ENCODE peak calls at places on chromosomes 11 and 22, in five cellular contexts. One of them, this sample, is unnamed. For H3K36me3, the result is how much of the 10 kb centered on the place peaks cover.

GRCh38 chr22:40247976-40248375 is 70.3 kb downstream of the TNRC6B start:
- DNase-seq in HCT116: no peak
- DNase-seq in PC-9: no peak
- DNase-seq in right lobe of liver: no peak
- DNase-seq in brain microvascular endothelial cell: no peak
- DNase-seq in this sample: no peak

GRCh38 chr11:96098511-96099241 is 174.8 kb upstream of the MTMR2 start:
- DNase-seq in HCT116: no peak
- DNase-seq in PC-9: peak
- DNase-seq in right lobe of liver: no peak
- DNase-seq in brain microvascular endothelial cell: no peak
- DNase-seq in this sample: peak

GRCh38 chr11:126408901-126409670 is 53.6 kb downstream of the ST3GAL4 start:
- DNase-seq in HCT116: no peak
- DNase-seq in PC-9: no peak
- DNase-seq in right lobe of liver: no peak
- DNase-seq in brain microvascular endothelial cell: no peak
- DNase-seq in this sample: no peak

GRCh38 chr11:128471138-128471661 is 116.2 kb downstream of the ETS1 start:
- DNase-seq in HCT116: no peak
- DNase-seq in PC-9: no peak
- DNase-seq in right lobe of liver: no peak
- DNase-seq in brain microvascular endothelial cell: no peak
- DNase-seq in this sample: no peak

GRCh38 chr11:103737791-103738190 is 298.6 kb upstream of the DDI1 start:
- DNase-seq in HCT116: no peak
- DNase-seq in PC-9: no peak
- DNase-seq in right lobe of liver: no peak
- DNase-seq in brain microvascular endothelial cell: no peak
- DNase-seq in this sample: no peak

GRCh38 chr11:120340529-120340928 is 4.3 kb downstream of the ARHGEF12 start:
- DNase-seq in HCT116: no peak
- DNase-seq in PC-9: no peak
- DNase-seq in right lobe of liver: no peak
- DNase-seq in brain microvascular endothelial cell: no peak
- DNase-seq in this sample: peak

GRCh38 chr11:77704029-77704428 is 66.4 kb upstream of the CLNS1A start:
- DNase-seq in HCT116: no peak
- DNase-seq in PC-9: no peak
- DNase-seq in right lobe of liver: no peak
- DNase-seq in brain microvascular endothelial cell: no peak
- DNase-seq in this sample: no peak

GRCh38 chr22:35378547-35379078 is 2.3 kb upstream of the HMOX1 start:
- DNase-seq in HCT116: no peak
- DNase-seq in PC-9: no peak
- DNase-seq in right lobe of liver: no peak
- DNase-seq in brain microvascular endothelial cell: no peak
- DNase-seq in this sample: no peak

GRCh38 chr22:45671783-45672563 is at the start of gene ATXN10:
- DNase-seq in HCT116: no peak
- DNase-seq in PC-9: peak
- DNase-seq in right lobe of liver: peak
- DNase-seq in brain microvascular endothelial cell: peak
- DNase-seq in this sample: peak

GRCh38 chr22:31753005-31753633 is 700 bp upstream of the DEPDC5 start:
- DNase-seq in HCT116: no peak
- DNase-seq in PC-9: peak
- DNase-seq in right lobe of liver: peak
- DNase-seq in brain microvascular endothelial cell: no peak
- DNase-seq in this sample: peak

GRCh38 chr22:49712195-49712791 is 115.4 kb downstream of the BRD1 start:
- DNase-seq in HCT116: no peak
- DNase-seq in PC-9: no peak
- DNase-seq in right lobe of liver: no peak
- DNase-seq in brain microvascular endothelial cell: no peak
- DNase-seq in this sample: no peak

GRCh38 chr22:36887164-36887563 is 26.3 kb upstream of the CSF2RB start:
- DNase-seq in HCT116: no peak
- DNase-seq in PC-9: no peak
- DNase-seq in right lobe of liver: no peak
- DNase-seq in brain microvascular endothelial cell: no peak
- DNase-seq in this sample: no peak

GRCh38 chr11:132402056-132402684 is 1031.8 kb downstream of the NTM start:
- DNase-seq in HCT116: no peak
- DNase-seq in PC-9: no peak
- DNase-seq in right lobe of liver: peak
- DNase-seq in brain microvascular endothelial cell: peak
- DNase-seq in this sample: peak

GRCh38 chr11:116890607-116891006 is 53.2 kb upstream of the APOA1 start:
- DNase-seq in HCT116: no peak
- DNase-seq in PC-9: no peak
- DNase-seq in right lobe of liver: no peak
- DNase-seq in brain microvascular endothelial cell: no peak
- DNase-seq in this sample: no peak

GRCh38 chr11:116890193-116890592 is 52.8 kb upstream of the APOA1 start:
- DNase-seq in HCT116: no peak
- DNase-seq in PC-9: no peak
- DNase-seq in right lobe of liver: no peak
- DNase-seq in brain microvascular endothelial cell: no peak
- DNase-seq in this sample: no peak

GRCh38 chr11:116892374-116892773 is 55.0 kb upstream of the APOA1 start:
- DNase-seq in HCT116: no peak
- DNase-seq in PC-9: no peak
- DNase-seq in right lobe of liver: no peak
- DNase-seq in brain microvascular endothelial cell: no peak
- DNase-seq in this sample: no peak

GRCh38 chr11:116893437-116893836 is 56.0 kb upstream of the APOA1 start:
- DNase-seq in HCT116: no peak
- DNase-seq in PC-9: no peak
- DNase-seq in right lobe of liver: no peak
- DNase-seq in brain microvascular endothelial cell: no peak
- DNase-seq in this sample: no peak

GRCh38 chr11:116891746-116892145 is 54.3 kb upstream of the APOA1 start:
- DNase-seq in HCT116: no peak
- DNase-seq in PC-9: no peak
- DNase-seq in right lobe of liver: no peak
- DNase-seq in brain microvascular endothelial cell: no peak
- DNase-seq in this sample: no peak
- H3K36me3 ChIP-seq in HCT116: under half
- H3K36me3 ChIP-seq in PC-9: under half
- H3K36me3 ChIP-seq in right lobe of liver: under half
- H3K36me3 ChIP-seq in brain microvascular endothelial cell: under half
- H3K36me3 ChIP-seq in this sample: under half

GRCh38 chr11:31921066-31921465 is 109.9 kb upstream of the PAX6 start:
- DNase-seq in HCT116: no peak
- DNase-seq in PC-9: no peak
- DNase-seq in right lobe of liver: no peak
- DNase-seq in brain microvascular endothelial cell: no peak
- DNase-seq in this sample: no peak
- TF ChIP-seq CTCF in HCT116: no peak
- TF ChIP-seq CTCF in PC-9: no peak
- TF ChIP-seq CTCF in right lobe of liver: no peak
- TF ChIP-seq CTCF in brain microvascular endothelial cell: no peak
- TF ChIP-seq CTCF in this sample: no peak

GRCh38 chr11:62140302-62141110 is 16.7 kb downstream of the INCENP start:
- DNase-seq in HCT116: no peak
- DNase-seq in PC-9: no peak
- DNase-seq in right lobe of liver: no peak
- DNase-seq in brain microvascular endothelial cell: no peak
- DNase-seq in this sample: no peak
- H3K36me3 ChIP-seq in HCT116: under half
- H3K36me3 ChIP-seq in PC-9: under half
- H3K36me3 ChIP-seq in right lobe of liver: under half
- H3K36me3 ChIP-seq in brain microvascular endothelial cell: under half
- H3K36me3 ChIP-seq in this sample: under half

DNA sequence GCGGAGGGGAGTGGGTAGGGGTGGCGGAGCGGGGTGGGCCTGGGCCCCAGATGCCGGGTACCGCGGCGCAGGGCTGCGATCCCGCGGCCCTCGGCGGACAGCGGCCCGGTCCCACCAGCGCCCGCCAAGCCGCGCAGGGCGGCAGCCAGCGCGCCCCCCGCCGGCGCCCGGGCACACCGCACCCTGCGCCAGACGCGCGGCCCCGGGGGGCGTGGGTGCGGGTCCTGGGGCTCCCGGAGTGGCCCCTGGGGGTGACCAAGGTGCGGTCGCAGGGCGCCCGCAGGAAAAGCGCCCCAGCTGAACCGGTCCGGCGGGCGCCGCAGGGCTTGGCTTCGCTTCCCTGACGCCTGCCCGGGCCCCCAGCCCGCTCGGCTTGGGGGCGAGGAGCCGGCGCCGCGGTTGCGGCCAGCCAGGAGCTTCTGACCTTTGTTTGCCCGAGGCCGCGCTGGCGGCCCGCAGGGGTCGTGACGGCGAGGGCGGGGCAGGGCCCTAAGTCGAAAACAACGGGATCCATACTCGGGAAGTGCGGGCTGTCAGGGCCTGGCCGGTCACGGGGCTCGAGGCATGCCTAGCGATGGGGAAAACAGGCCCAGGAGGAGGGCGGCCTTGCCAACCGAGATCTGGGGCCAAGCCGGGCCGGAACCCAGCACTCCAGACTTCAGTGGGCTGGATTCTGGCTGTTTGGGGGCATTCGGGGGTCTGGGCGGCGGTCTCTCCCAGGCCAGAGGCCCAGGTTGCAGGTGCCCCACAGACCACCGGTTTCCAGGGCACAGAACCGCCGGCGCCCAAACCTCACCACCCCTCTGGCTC is 581 bp upstream of the AP5B1 start:
- DNase-seq in HCT116: no peak
- DNase-seq in PC-9: no peak
- DNase-seq in right lobe of liver: peak
- DNase-seq in brain microvascular endothelial cell: no peak
- DNase-seq in this sample: no peak
- TF ChIP-seq CTCF in HCT116: peak
- TF ChIP-seq CTCF in PC-9: no peak
- TF ChIP-seq CTCF in right lobe of liver: peak
- TF ChIP-seq CTCF in brain microvascular endothelial cell: no peak
- TF ChIP-seq CTCF in this sample: no peak

DNA sequence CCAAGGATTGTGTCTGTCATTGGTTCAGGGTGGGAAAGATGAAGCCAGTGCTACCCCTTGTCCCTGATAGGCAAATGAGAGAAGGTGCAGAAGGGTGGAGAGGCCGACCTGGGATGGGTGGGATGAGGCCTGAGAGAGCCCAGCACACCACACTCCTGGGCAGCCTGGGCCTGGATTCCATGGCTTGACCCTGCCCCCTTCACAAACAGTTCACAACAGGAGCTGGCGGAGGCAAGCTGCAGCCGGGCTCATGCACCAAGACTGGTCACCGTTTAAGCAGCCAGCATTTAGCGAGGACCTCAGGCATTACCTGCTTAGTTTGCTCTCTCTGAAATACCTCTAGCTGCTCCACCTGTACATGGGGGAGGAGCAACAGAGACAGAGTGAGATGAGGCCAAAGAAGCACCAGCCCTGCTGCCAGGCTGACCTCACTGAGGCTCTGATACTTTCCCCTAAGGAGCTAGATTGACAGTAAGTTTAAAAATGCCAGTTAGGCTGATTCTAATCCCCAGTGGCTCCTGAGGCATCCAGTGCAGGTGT is 13.5 kb downstream of the IL18BP start:
- DNase-seq in HCT116: no peak
- DNase-seq in PC-9: no peak
- DNase-seq in right lobe of liver: no peak
- DNase-seq in brain microvascular endothelial cell: no peak
- DNase-seq in this sample: no peak
- H3K36me3 ChIP-seq in HCT116: half or more
- H3K36me3 ChIP-seq in PC-9: under half
- H3K36me3 ChIP-seq in right lobe of liver: half or more
- H3K36me3 ChIP-seq in brain microvascular endothelial cell: half or more
- H3K36me3 ChIP-seq in this sample: half or more

This sample was measured in bronchial epithelial cell.